ENCODE peak calls at places on chromosome 14, in nine cellular contexts. A is right atrium auricular region; Z is foreskin fibroblast; V is AG20443; R is NCI-H1105; I is dorsolateral prefrontal cortex; C is GM18507; F is stimulated activated naive B cell treated with anti-CD40 and anti-IgM and Interleukin-4, amounts not matched to agents 10 μg/mL and 1 μg/mL and 100 μg/mL, for 72 hours; O is GOT3. E is an unnamed sample.

GRCh38 chr14:36580856-36581831 is 1.3 kb downstream of the NKX2-8 start:
- DNase-seq in C (no peak), Z (peak; percentile 58), V (peak; percentile 60), F (no peak), R (peak; percentile 46), A (no peak), O (no peak), I (no peak), E (no peak)

GRCh38 chr14:75519826-75520692 is 2.2 kb upstream of the BATF start:
- DNase-seq in A (no peak), F (no peak), C (no peak), Z (peak; percentile 85), R (no peak), O (no peak), I (no peak), V (peak; percentile 61), E (no peak)

GRCh38 chr14:100875126-100875525 is 28.4 kb downstream of the RTL1 start:
- DNase-seq in C (no peak), V (no peak), A (no peak), R (no peak), F (no peak), O (no peak), Z (no peak), I (no peak), E (no peak)

GRCh38 chr14:38605193-38606114 is 349.6 kb upstream of the CLEC14A start:
- DNase-seq in Z (peak; percentile 4), R (no peak), F (no peak), V (no peak), A (no peak), O (no peak), I (no peak), C (no peak), E (no peak)

GRCh38 chr14:61064210-61064609 is 83.2 kb downstream of the SLC38A6 start:
- DNase-seq in C (no peak), O (no peak), R (peak; percentile 15), V (no peak), F (no peak), Z (no peak), A (no peak), I (no peak), E (no peak)

GRCh38 chr14:30620178-30620577 is 1.9 kb upstream of the SCFD1 start:
- DNase-seq in O (no peak), A (no peak), Z (peak; percentile 69), F (no peak), V (no peak), I (no peak), C (no peak), R (no peak), E (no peak)

GRCh38 chr14:65588426-65589140 is 176.1 kb downstream of the FUT8 start:
- DNase-seq in O (no peak), A (no peak), F (no peak), R (peak; percentile 3), I (no peak), Z (no peak), C (no peak), V (no peak), E (no peak)

GRCh38 chr14:65164068-65164824 is 61.9 kb upstream of the MAX start:
- DNase-seq in R (peak; percentile 37), F (no peak), V (peak; percentile 59), A (no peak), O (no peak), C (no peak), Z (peak; percentile 78), I (no peak), E (no peak)

GRCh38 chr14:72237722-72238666 is 305.8 kb downstream of the RGS6 start:
- DNase-seq in Z (no peak), O (no peak), I (no peak), R (no peak), F (no peak), C (no peak), A (no peak), V (no peak), E (no peak)

GRCh38 chr14:33534636-33535035 is 416.2 kb downstream of the EGLN3 start:
- DNase-seq in C (no peak), O (no peak), R (no peak), V (no peak), I (no peak), Z (no peak), F (no peak), A (no peak), E (no peak)

GRCh38 chr14:63164108-63164683 is 40.0 kb upstream of the RHOJ start:
- DNase-seq in R (no peak), V (no peak), F (no peak), C (no peak), Z (no peak), I (no peak), A (no peak), O (no peak), E (no peak)